ENCODE peak calls at places on chromosome 20, in six cellular contexts. J, L, H, X, O and Q are unnamed samples.

GRCh38 chr20:62274332-62275262 is 28.2 kb upstream of the ADRM1 start:
- DNase-seq in J (no peak), L (peak; percentile 72), H (no peak), X (no peak), O (no peak), Q (peak; percentile 62)

GRCh38 chr20:29325304-29325640 is 1932.2 kb upstream of the DEFB115 start:
- DNase-seq in J (no peak), L (no peak), H (no peak), X (no peak), O (no peak), Q (no peak)

GRCh38 chr20:23128461-23129125 is 42.5 kb upstream of the CD93 start:
- DNase-seq in J (no peak), L (no peak), H (no peak), X (no peak), O (no peak), Q (no peak)

GRCh38 chr20:62367136-62367482 is at the start of gene LAMA5:
- DNase-seq in J (no peak), L (no peak), H (peak; percentile 93), X (no peak), O (no peak), Q (no peak)

GRCh38 chr20:1876217-1876921 is 18.8 kb upstream of the SIRPA start:
- DNase-seq in J (no peak), L (no peak), H (no peak), X (no peak), O (no peak), Q (no peak)

GRCh38 chr20:59207742-59208357 is 44.2 kb downstream of the ZNF831 start:
- DNase-seq in J (peak; percentile 77), L (peak; percentile 73), H (peak; percentile 88), X (no peak), O (no peak), Q (peak; percentile 39)

GRCh38 chr20:430091-430999 is 22.2 kb downstream of the RBCK1 start:
- DNase-seq in J (no peak), L (no peak), H (no peak), X (no peak), O (no peak), Q (no peak)

GRCh38 chr20:58233881-58234528 is 5.6 kb upstream of the ANKRD60 start:
- DNase-seq in J (no peak), L (no peak), H (peak; percentile 72), X (no peak), O (no peak), Q (no peak)

GRCh38 chr20:10080554-10080953 is 45.8 kb downstream of the ANKEF1 start:
- DNase-seq in J (no peak), L (no peak), H (no peak), X (no peak), O (no peak), Q (no peak)

GRCh38 chr20:7790189-7790588 is 150.1 kb downstream of the HAO1 start:
- DNase-seq in J (no peak), L (no peak), H (no peak), X (no peak), O (no peak), Q (no peak)

GRCh38 chr20:61162506-61162905 is 89.6 kb upstream of the CDH4 start:
- DNase-seq in J (no peak), L (no peak), H (no peak), X (no peak), O (no peak), Q (no peak)

GRCh38 chr20:46713957-46714834 is 4.7 kb downstream of the SLC2A10 start:
- DNase-seq in J (no peak), L (no peak), H (no peak), X (no peak), O (no peak), Q (no peak)

DNA sequence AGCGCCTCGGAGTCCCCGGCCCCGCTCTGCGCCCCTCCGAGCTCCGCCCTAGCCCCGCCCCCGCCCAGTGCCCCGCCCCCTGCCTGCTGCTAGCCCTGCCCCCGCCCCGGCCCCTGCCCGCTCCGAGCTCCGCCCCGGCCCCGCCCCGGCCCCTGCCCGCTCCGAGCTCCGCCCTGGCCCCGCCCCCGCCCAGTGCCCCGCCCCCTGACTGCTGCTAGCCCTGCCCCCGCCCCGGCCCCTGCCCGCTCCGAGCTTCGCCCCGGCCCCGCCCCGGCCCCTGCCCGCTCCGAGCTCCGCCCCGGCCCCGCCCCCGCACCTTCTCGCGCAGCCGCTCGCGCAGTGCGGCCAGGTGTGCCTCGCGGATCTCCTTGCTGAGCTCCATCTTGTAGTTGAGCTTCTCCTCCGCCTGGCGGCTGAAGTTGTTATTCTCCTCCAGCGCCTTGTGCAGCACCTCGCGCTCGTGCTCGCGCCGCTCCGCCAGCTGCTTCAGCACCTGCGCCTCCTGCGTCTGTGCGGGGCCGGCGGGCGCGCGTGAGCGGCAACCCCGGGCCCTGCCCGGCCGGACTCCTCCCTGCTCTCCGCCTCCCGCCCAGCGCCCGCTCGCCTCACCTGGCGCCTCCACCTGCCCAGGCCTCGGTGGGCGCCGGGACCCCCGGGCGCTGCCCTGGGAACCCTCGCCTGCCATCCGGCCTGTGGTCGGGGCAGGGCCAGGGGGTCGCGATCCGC is 11.3 kb downstream of the STMN3 start:
- DNase-seq in J (peak; percentile 97), L (peak; percentile 83), H (peak; percentile 95), X (peak; percentile 77), O (peak; percentile 62), Q (peak; percentile 70)
- H3K27ac ChIP-seq in J (peak overlapping the region; percentile 90), L (peak overlapping the region; percentile 78), H (no peak overlapping the region), X (peak overlapping the region; percentile 70), O (peak overlapping the region; percentile 56), Q (no peak overlapping the region)

GRCh38 chr20:15310361-15310760 is 972.9 kb upstream of the FLRT3 start:
- DNase-seq in J (no peak), L (no peak), H (no peak), X (no peak), O (no peak), Q (no peak)
- H3K27ac ChIP-seq in J (no peak overlapping the region), L (no peak overlapping the region), H (no peak overlapping the region), X (no peak overlapping the region), O (no peak overlapping the region), Q (no peak overlapping the region)

GRCh38 chr20:24235224-24235735 is 234.1 kb upstream of the SYNDIG1 start:
- DNase-seq in J (no peak), L (no peak), H (no peak), X (peak; percentile 63), O (no peak), Q (no peak)
- H3K27ac ChIP-seq in J (no peak overlapping the region), L (peak overlapping the region; percentile 19), H (no peak overlapping the region), X (peak overlapping the region; percentile 47), O (no peak overlapping the region), Q (peak overlapping the region; percentile 19)

GRCh38 chr20:49851234-49851755 is 38.7 kb downstream of the SLC9A8 start:
- DNase-seq in J (no peak), L (peak; percentile 64), H (no peak), X (no peak), O (no peak), Q (no peak)
- H3K27ac ChIP-seq in J (no peak overlapping the region), L (peak overlapping the region; percentile 81), H (no peak overlapping the region), X (no peak overlapping the region), O (no peak overlapping the region), Q (peak overlapping the region; percentile 87)

GRCh38 chr20:50040432-50041237 is 57.9 kb downstream of the SNAI1 start:
- DNase-seq in J (no peak), L (no peak), H (peak; percentile 25), X (no peak), O (no peak), Q (no peak)
- H3K27ac ChIP-seq in J (no peak overlapping the region), L (no peak overlapping the region), H (no peak overlapping the region), X (no peak overlapping the region), O (no peak overlapping the region), Q (no peak overlapping the region)

GRCh38 chr20:38607351-38607750 is 5.7 kb downstream of the ARHGAP40 start:
- DNase-seq in J (no peak), L (no peak), H (no peak), X (no peak), O (no peak), Q (no peak)
- H3K27ac ChIP-seq in J (no peak overlapping the region), L (no peak overlapping the region), H (no peak overlapping the region), X (no peak overlapping the region), O (no peak overlapping the region), Q (no peak overlapping the region)

GRCh38 chr20:19987046-19987445 is 30.1 kb upstream of the NAA20 start:
- DNase-seq in J (no peak), L (no peak), H (no peak), X (no peak), O (no peak), Q (no peak)
- H3K27ac ChIP-seq in J (no peak overlapping the region), L (peak overlapping the region; percentile 76), H (no peak overlapping the region), X (peak overlapping the region; percentile 73), O (peak overlapping the region; percentile 45), Q (peak overlapping the region; percentile 42)

DNA sequence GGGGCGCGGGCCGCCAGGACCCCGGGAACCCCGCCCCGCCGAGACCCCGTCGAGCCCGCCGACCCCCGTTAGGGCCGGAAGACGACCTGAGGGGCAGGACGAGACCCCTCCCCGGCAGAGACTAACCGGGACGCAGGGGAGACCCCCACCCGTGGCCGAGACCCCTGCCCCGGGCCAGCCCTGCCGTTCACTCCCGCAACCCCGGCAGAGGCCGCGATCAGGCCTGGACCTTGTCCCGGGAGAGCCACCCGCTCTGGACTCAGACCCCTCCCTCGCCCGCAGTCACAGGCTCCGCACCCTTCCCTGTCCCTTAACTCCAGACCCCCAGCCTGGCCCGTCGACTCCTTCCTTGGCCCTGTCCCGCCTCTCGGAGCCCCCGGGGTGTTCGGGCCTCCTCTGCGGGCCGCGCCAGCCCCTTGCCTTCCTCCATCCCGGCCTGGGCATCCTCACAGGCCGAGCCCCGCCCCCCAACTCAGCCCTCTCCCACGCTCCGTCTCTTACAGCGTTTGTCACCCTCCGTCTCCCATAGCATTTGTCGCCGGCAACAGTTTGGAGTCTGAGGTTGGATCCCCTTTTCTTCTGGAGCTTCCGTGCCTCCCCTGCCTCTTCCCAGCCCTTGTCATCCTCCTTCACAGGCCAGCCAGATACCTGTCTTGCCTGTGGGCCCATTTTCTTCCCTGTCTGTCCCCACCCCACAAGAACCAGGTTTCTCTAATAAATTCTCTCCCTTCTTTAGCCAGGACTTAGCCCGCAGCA is 569 bp downstream of the TCEA2 start:
- DNase-seq in J (no peak), L (peak; percentile 61), H (peak; percentile 56), X (no peak), O (no peak), Q (no peak)
- H3K27ac ChIP-seq in J (no peak overlapping the region), L (peak overlapping the region; percentile 95), H (no peak overlapping the region), X (peak overlapping the region; percentile 81), O (peak overlapping the region; percentile 66), Q (peak overlapping the region; percentile 59)